ENCODE peak calls at places on chromosomes 16 and 17, in six cellular contexts. S is midbrain, Z is left cardiac atrium, A is EL, O is AG08396, N is sigmoid colon. C is an unnamed sample.

GRCh38 chr16:53089434-53090270 is 34.9 kb downstream of the CHD9 start:
- DNase-seq in S (peak), Z (no peak), A (no peak), O (no peak), N (peak), C (peak)

GRCh38 chr16:81861503-81861902 is 82.4 kb downstream of the PLCG2 start:
- DNase-seq in S (no peak), Z (no peak), A (no peak), O (no peak), N (no peak), C (no peak)

GRCh38 chr17:80095038-80095843 is 6.1 kb upstream of the GAA start:
- DNase-seq in S (no peak), Z (no peak), A (no peak), O (no peak), N (peak), C (no peak)

GRCh38 chr16:1537763-1538289 is 4.4 kb downstream of the TMEM204 start:
- DNase-seq in S (no peak), Z (no peak), A (no peak), O (no peak), N (no peak), C (no peak)

GRCh38 chr16:9820481-9821246 is 361.6 kb downstream of the GRIN2A start:
- DNase-seq in S (peak), Z (no peak), A (no peak), O (no peak), N (no peak), C (no peak)

GRCh38 chr16:57092786-57093301 is 461 bp downstream of the CPNE2 start:
- DNase-seq in S (peak), Z (peak), A (peak), O (peak), N (no peak), C (no peak)

GRCh38 chr17:21275579-21276339 is 8.8 kb upstream of the MAP2K3 start:
- DNase-seq in S (peak), Z (peak), A (peak), O (peak), N (peak), C (peak)

GRCh38 chr16:15672514-15673167 is 22.6 kb downstream of the NDE1 start:
- DNase-seq in S (peak), Z (peak), A (peak), O (peak), N (peak), C (peak)

GRCh38 chr16:12661656-12662172 is 142.0 kb downstream of the CPPED1 start:
- DNase-seq in S (no peak), Z (no peak), A (peak), O (no peak), N (no peak), C (peak)

GRCh38 chr17:81134064-81134781 is 31.1 kb upstream of the PVALEF start:
- DNase-seq in S (no peak), Z (no peak), A (no peak), O (no peak), N (no peak), C (no peak)

GRCh38 chr16:11973065-11973464 is 3.5 kb upstream of the SNX29 start:
- DNase-seq in S (no peak), Z (no peak), A (no peak), O (no peak), N (no peak), C (no peak)

GRCh38 chr17:82028246-82028645 is 3.2 kb upstream of the RAC3 start:
- DNase-seq in S (no peak), Z (no peak), A (no peak), O (no peak), N (no peak), C (no peak)